ENCODE peak calls at places on chromosomes 3 and 15, in five cellular contexts. B is activated CD8-positive, alpha-beta memory T cell treated with anti-CD3 and anti-CD28 coated beads for 48 hours; Y is NCI-H345; T is HTR-8/SVneo; L is NCI-H1092 treated with DMSO at 0.1 percent for 48 hours. R is an unnamed sample.

GRCh38 chr15:41989573-41990242 is 17.4 kb upstream of the EHD4 start:
- DNase-seq in B (peak), Y (peak), T (peak), L (peak), R (no peak)

GRCh38 chr15:75042730-75043508 is 19.5 kb downstream of the PPCDC start:
- DNase-seq in B (peak), Y (no peak), T (no peak), L (no peak), R (no peak)

GRCh38 chr15:28943146-28943545 is 57.4 kb downstream of the APBA2 start:
- DNase-seq in B (no peak), Y (no peak), T (no peak), L (no peak), R (no peak)

GRCh38 chr3:115768661-115769060 is 145.4 kb downstream of the GAP43 start:
- DNase-seq in B (no peak), Y (no peak), T (no peak), L (no peak), R (no peak)

GRCh38 chr15:80561500-80561899 is 133.6 kb upstream of the ABHD17C start:
- DNase-seq in B (no peak), Y (no peak), T (no peak), L (no peak), R (no peak)

GRCh38 chr3:170520996-170521395 is 64.9 kb downstream of the SLC7A14 start:
- DNase-seq in B (no peak), Y (no peak), T (no peak), L (no peak), R (no peak)

GRCh38 chr3:81216192-81216591 is 545.3 kb downstream of the GBE1 start:
- DNase-seq in B (no peak), Y (no peak), T (peak), L (no peak), R (no peak)

GRCh38 chr3:17836092-17836491 is 93.7 kb upstream of the TBC1D5 start:
- DNase-seq in B (no peak), Y (no peak), T (no peak), L (no peak), R (no peak)

GRCh38 chr3:24034464-24034863 is 89.4 kb downstream of the NR1D2 start:
- DNase-seq in B (no peak), Y (no peak), T (no peak), L (no peak), R (no peak)